ENCODE peak calls at places on chromosomes 13 and 19, in four cellular contexts. One of them, this sample, is unnamed.

GRCh38 chr13:45575830-45576180 is 39.7 kb downstream of the ERICH6B start:
- DNase-seq in choroid plexus epithelial cell: no peak
- DNase-seq in cardiac muscle cell: no peak
- DNase-seq in CD8-positive, alpha-beta T cell: no peak
- DNase-seq in this sample: no peak

GRCh38 chr13:33870046-33870668 is 52.2 kb downstream of the RFC3 start:
- DNase-seq in choroid plexus epithelial cell: no peak
- DNase-seq in cardiac muscle cell: no peak
- DNase-seq in CD8-positive, alpha-beta T cell: no peak
- DNase-seq in this sample: no peak

GRCh38 chr13:84358601-84359000 is 476.3 kb upstream of the SLITRK1 start:
- DNase-seq in choroid plexus epithelial cell: no peak
- DNase-seq in cardiac muscle cell: no peak
- DNase-seq in CD8-positive, alpha-beta T cell: no peak
- DNase-seq in this sample: peak; percentile 2

GRCh38 chr13:27851481-27851880 is 59.2 kb downstream of the GSX1 start:
- DNase-seq in choroid plexus epithelial cell: no peak
- DNase-seq in cardiac muscle cell: no peak
- DNase-seq in CD8-positive, alpha-beta T cell: no peak
- DNase-seq in this sample: no peak

GRCh38 chr13:98349731-98350305 is 172.7 kb upstream of the RNF113B start:
- DNase-seq in choroid plexus epithelial cell: peak; percentile 25
- DNase-seq in cardiac muscle cell: peak; percentile 57
- DNase-seq in CD8-positive, alpha-beta T cell: no peak
- DNase-seq in this sample: no peak

GRCh38 chr19:15863272-15863671 is 34.6 kb downstream of the CYP4F2 start:
- DNase-seq in choroid plexus epithelial cell: no peak
- DNase-seq in cardiac muscle cell: no peak
- DNase-seq in CD8-positive, alpha-beta T cell: no peak
- DNase-seq in this sample: no peak

GRCh38 chr13:62085832-62086231 is 670.2 kb upstream of the PCDH20 start:
- DNase-seq in choroid plexus epithelial cell: no peak
- DNase-seq in cardiac muscle cell: no peak
- DNase-seq in CD8-positive, alpha-beta T cell: no peak
- DNase-seq in this sample: no peak

GRCh38 chr13:113952983-113953520 is 20.8 kb downstream of the C13orf46 start:
- DNase-seq in choroid plexus epithelial cell: no peak
- DNase-seq in cardiac muscle cell: no peak
- DNase-seq in CD8-positive, alpha-beta T cell: no peak
- DNase-seq in this sample: no peak

GRCh38 chr19:45059258-45059965 is 16.9 kb downstream of the ZNF296 start:
- DNase-seq in choroid plexus epithelial cell: peak; percentile 87
- DNase-seq in cardiac muscle cell: peak; percentile 81
- DNase-seq in CD8-positive, alpha-beta T cell: peak; percentile 74
- DNase-seq in this sample: peak; percentile 84

GRCh38 chr19:5826531-5827341 is 12.8 kb downstream of the FUT6 start:
- DNase-seq in choroid plexus epithelial cell: no peak
- DNase-seq in cardiac muscle cell: peak; percentile 90
- DNase-seq in CD8-positive, alpha-beta T cell: no peak
- DNase-seq in this sample: peak; percentile 56

GRCh38 chr13:95564948-95565347 is 12.4 kb downstream of the CLDN10 start:
- DNase-seq in choroid plexus epithelial cell: peak; percentile 63
- DNase-seq in cardiac muscle cell: no peak
- DNase-seq in CD8-positive, alpha-beta T cell: no peak
- DNase-seq in this sample: peak; percentile 30

GRCh38 chr13:30752201-30752797 is 17.0 kb downstream of the ALOX5AP start:
- DNase-seq in choroid plexus epithelial cell: peak; percentile 80
- DNase-seq in cardiac muscle cell: peak; percentile 60
- DNase-seq in CD8-positive, alpha-beta T cell: no peak
- DNase-seq in this sample: peak; percentile 68

GRCh38 chr13:98083507-98083906 is 59.4 kb upstream of the FARP1 start:
- DNase-seq in choroid plexus epithelial cell: peak; percentile 89
- DNase-seq in cardiac muscle cell: no peak
- DNase-seq in CD8-positive, alpha-beta T cell: no peak
- DNase-seq in this sample: peak; percentile 86

GRCh38 chr19:860481-861098 is 1.1 kb downstream of the CFD start:
- DNase-seq in choroid plexus epithelial cell: peak; percentile 60
- DNase-seq in cardiac muscle cell: peak; percentile 71
- DNase-seq in CD8-positive, alpha-beta T cell: peak; percentile 38
- DNase-seq in this sample: peak; percentile 51

GRCh38 chr13:29434217-29434940 is 161.1 kb downstream of the SLC7A1 start:
- DNase-seq in choroid plexus epithelial cell: no peak
- DNase-seq in cardiac muscle cell: no peak
- DNase-seq in CD8-positive, alpha-beta T cell: no peak
- DNase-seq in this sample: no peak

GRCh38 chr19:35344511-35345031 is 3.1 kb upstream of the FFAR1 start:
- DNase-seq in choroid plexus epithelial cell: no peak
- DNase-seq in cardiac muscle cell: no peak
- DNase-seq in CD8-positive, alpha-beta T cell: no peak
- DNase-seq in this sample: no peak

GRCh38 chr19:39544920-39545319 is 5.0 kb upstream of the EID2 start:
- DNase-seq in choroid plexus epithelial cell: no peak
- DNase-seq in cardiac muscle cell: no peak
- DNase-seq in CD8-positive, alpha-beta T cell: no peak
- DNase-seq in this sample: no peak

GRCh38 chr19:4717191-4717965 is 6.3 kb downstream of the DPP9 start:
- DNase-seq in choroid plexus epithelial cell: peak; percentile 97
- DNase-seq in cardiac muscle cell: no peak
- DNase-seq in CD8-positive, alpha-beta T cell: no peak
- DNase-seq in this sample: no peak

GRCh38 chr19:43506629-43507028 is 2.1 kb upstream of the PHLDB3 start:
- DNase-seq in choroid plexus epithelial cell: no peak
- DNase-seq in cardiac muscle cell: no peak
- DNase-seq in CD8-positive, alpha-beta T cell: no peak
- DNase-seq in this sample: no peak

GRCh38 chr13:95378603-95379002 is 77.4 kb upstream of the ABCC4 start:
- DNase-seq in choroid plexus epithelial cell: no peak
- DNase-seq in cardiac muscle cell: no peak
- DNase-seq in CD8-positive, alpha-beta T cell: no peak
- DNase-seq in this sample: no peak

GRCh38 chr19:37966211-37967072 is 59.4 kb downstream of the SIPA1L3 start:
- DNase-seq in choroid plexus epithelial cell: no peak
- DNase-seq in cardiac muscle cell: no peak
- DNase-seq in CD8-positive, alpha-beta T cell: no peak
- DNase-seq in this sample: no peak

GRCh38 chr13:73096173-73097117 is 37.6 kb downstream of the KLF5 start:
- DNase-seq in choroid plexus epithelial cell: peak; percentile 24
- DNase-seq in cardiac muscle cell: no peak
- DNase-seq in CD8-positive, alpha-beta T cell: no peak
- DNase-seq in this sample: no peak

GRCh38 chr19:50705422-50706019 is 14.1 kb downstream of the SHANK1 start:
- DNase-seq in choroid plexus epithelial cell: peak; percentile 65
- DNase-seq in cardiac muscle cell: peak; percentile 70
- DNase-seq in CD8-positive, alpha-beta T cell: no peak
- DNase-seq in this sample: peak; percentile 5

GRCh38 chr19:14507704-14508246 is 10.4 kb downstream of the DNAJB1 start:
- DNase-seq in choroid plexus epithelial cell: peak; percentile 63
- DNase-seq in cardiac muscle cell: peak; percentile 74
- DNase-seq in CD8-positive, alpha-beta T cell: no peak
- DNase-seq in this sample: peak; percentile 88

GRCh38 chr13:94169783-94170513 is 309.5 kb downstream of the DCT start:
- DNase-seq in choroid plexus epithelial cell: no peak
- DNase-seq in cardiac muscle cell: no peak
- DNase-seq in CD8-positive, alpha-beta T cell: no peak
- DNase-seq in this sample: no peak

GRCh38 chr19:6032827-6033226 is 54.9 kb upstream of the RANBP3 start:
- DNase-seq in choroid plexus epithelial cell: no peak
- DNase-seq in cardiac muscle cell: no peak
- DNase-seq in CD8-positive, alpha-beta T cell: no peak
- DNase-seq in this sample: no peak

GRCh38 chr19:10680545-10681135 is 20.6 kb upstream of the QTRT1 start:
- DNase-seq in choroid plexus epithelial cell: no peak
- DNase-seq in cardiac muscle cell: no peak
- DNase-seq in CD8-positive, alpha-beta T cell: no peak
- DNase-seq in this sample: no peak

GRCh38 chr13:97353927-97354326 is 80.0 kb upstream of the RAP2A start:
- DNase-seq in choroid plexus epithelial cell: peak; percentile 43
- DNase-seq in cardiac muscle cell: no peak
- DNase-seq in CD8-positive, alpha-beta T cell: no peak
- DNase-seq in this sample: no peak

GRCh38 chr19:45293682-45294081 is 29.0 kb downstream of the CKM start:
- DNase-seq in choroid plexus epithelial cell: no peak
- DNase-seq in cardiac muscle cell: no peak
- DNase-seq in CD8-positive, alpha-beta T cell: no peak
- DNase-seq in this sample: no peak

GRCh38 chr13:108494991-108495661 is 134.3 kb upstream of the MYO16 start:
- DNase-seq in choroid plexus epithelial cell: peak; percentile 26
- DNase-seq in cardiac muscle cell: no peak
- DNase-seq in CD8-positive, alpha-beta T cell: no peak
- DNase-seq in this sample: peak; percentile 10

GRCh38 chr13:113842336-113843062 is 21.4 kb downstream of the GAS6 start:
- DNase-seq in choroid plexus epithelial cell: no peak
- DNase-seq in cardiac muscle cell: peak; percentile 31
- DNase-seq in CD8-positive, alpha-beta T cell: no peak
- DNase-seq in this sample: no peak

GRCh38 chr19:46821512-46822359 is 28.9 kb downstream of the AP2S1 start:
- DNase-seq in choroid plexus epithelial cell: no peak
- DNase-seq in cardiac muscle cell: no peak
- DNase-seq in CD8-positive, alpha-beta T cell: peak; percentile 40
- DNase-seq in this sample: no peak

GRCh38 chr19:5691205-5691929 is 1.3 kb downstream of the RPL36 start:
- DNase-seq in choroid plexus epithelial cell: peak; percentile 51
- DNase-seq in cardiac muscle cell: no peak
- DNase-seq in CD8-positive, alpha-beta T cell: no peak
- DNase-seq in this sample: peak; percentile 47

GRCh38 chr19:46924874-46925547 is 64.2 kb downstream of the ARHGAP35 start:
- DNase-seq in choroid plexus epithelial cell: no peak
- DNase-seq in cardiac muscle cell: no peak
- DNase-seq in CD8-positive, alpha-beta T cell: no peak
- DNase-seq in this sample: no peak

GRCh38 chr19:51060973-51061372 is 3.9 kb downstream of the KLK13 start:
- DNase-seq in choroid plexus epithelial cell: no peak
- DNase-seq in cardiac muscle cell: no peak
- DNase-seq in CD8-positive, alpha-beta T cell: no peak
- DNase-seq in this sample: no peak

GRCh38 chr19:42529248-42529764 is 1.0 kb upstream of the CEACAM1 start:
- DNase-seq in choroid plexus epithelial cell: peak; percentile 64
- DNase-seq in cardiac muscle cell: peak; percentile 59
- DNase-seq in CD8-positive, alpha-beta T cell: peak; percentile 43
- DNase-seq in this sample: peak; percentile 28